ENCODE peak calls at places on chromosomes 13 and 19, in four cellular contexts. M is HepG2, J is K562, F is IMR-90. V is an unnamed sample.

GRCh38 chr13:95099541-95099940 is 201.7 kb downstream of the ABCC4 start:
- DNase-seq in M (peak; percentile 36), J (no peak), F (peak; percentile 28), V (peak; percentile 27)

GRCh38 chr19:35090160-35090794 is 25.3 kb upstream of the FXYD3 start:
- DNase-seq in J (peak; percentile 87), M (peak; percentile 54), F (peak; percentile 53), V (peak; percentile 82)

GRCh38 chr19:3210347-3211017 is 14.0 kb upstream of the CELF5 start:
- DNase-seq in J (peak; percentile 69), M (peak; percentile 29), F (no peak), V (peak; percentile 35)

GRCh38 chr13:79317856-79318255 is 88.2 kb downstream of the RBM26 start:
- DNase-seq in F (no peak), J (no peak), M (no peak), V (no peak)

GRCh38 chr13:20340759-20341161 is 108.6 kb upstream of the GJB6 start:
- DNase-seq in M (no peak), J (no peak), F (no peak), V (no peak)

GRCh38 chr13:111968611-111969010 is 98.3 kb upstream of the SOX1 start:
- DNase-seq in M (no peak), F (no peak), J (no peak), V (no peak)

GRCh38 chr19:16370671-16371391 is 46.2 kb downstream of the KLF2 start:
- DNase-seq in F (no peak), M (no peak), J (no peak), V (no peak)

GRCh38 chr13:111279253-111279652 is 41.2 kb upstream of the TEX29 start:
- DNase-seq in F (no peak), M (no peak), J (no peak), V (no peak)

GRCh38 chr19:38838986-38839761 is 7.6 kb upstream of the ECH1 start:
- DNase-seq in F (no peak), J (peak; percentile 2), M (no peak), V (no peak)

GRCh38 chr13:88586263-88586662 is 915.1 kb downstream of the SLITRK5 start:
- DNase-seq in F (no peak), J (no peak), M (no peak), V (no peak)

GRCh38 chr13:94656766-94657165 is 55.1 kb downstream of the GPR180 start:
- DNase-seq in J (peak; percentile 36), F (peak; percentile 99), M (no peak), V (peak; percentile 10)

GRCh38 chr13:77031869-77032268 is 4.9 kb upstream of the FBXL3 start:
- DNase-seq in J (no peak), M (no peak), F (no peak), V (no peak)

GRCh38 chr19:45591004-45591637 is 6.5 kb upstream of the OPA3 start:
- DNase-seq in J (peak; percentile 84), M (peak; percentile 64), F (peak; percentile 35), V (peak; percentile 85)

GRCh38 chr13:113649212-113649611 is 8.8 kb downstream of the ATP4B start:
- DNase-seq in F (no peak), M (no peak), J (no peak), V (no peak)

GRCh38 chr13:82905071-82905470 is 977.2 kb downstream of the SLITRK1 start:
- DNase-seq in M (no peak), J (no peak), F (no peak), V (no peak)

GRCh38 chr13:51675385-51675784 is 91.1 kb downstream of the WDFY2 start:
- DNase-seq in M (no peak), F (no peak), J (no peak), V (no peak)

GRCh38 chr19:10640361-10640760 is 13.8 kb upstream of the ILF3 start:
- DNase-seq in J (no peak), M (peak; percentile 78), F (no peak), V (no peak)

GRCh38 chr13:35693142-35693784 is 216.8 kb upstream of the MAB21L1 start:
- DNase-seq in M (no peak), J (no peak), F (peak; percentile 48), V (no peak)

GRCh38 chr19:13623686-13624405 is 117.6 kb upstream of the CACNA1A start:
- DNase-seq in M (no peak), F (no peak), J (no peak), V (no peak)

GRCh38 chr19:50778906-50779430 is 8.7 kb downstream of the GPR32 start:
- DNase-seq in F (no peak), M (no peak), J (no peak), V (no peak)

GRCh38 chr19:42274065-42274682 is 5.1 kb downstream of the CIC start:
- DNase-seq in J (no peak), M (no peak), F (no peak), V (no peak)

GRCh38 chr19:50333235-50333736 is 4.1 kb upstream of the KCNC3 start:
- DNase-seq in M (peak; percentile 72), J (peak; percentile 89), F (peak; percentile 67), V (peak; percentile 97)

GRCh38 chr13:110877737-110878136 is 37.1 kb downstream of the ANKRD10 start:
- DNase-seq in F (peak; percentile 14), M (no peak), J (no peak), V (no peak)

GRCh38 chr19:35144600-35145436 is 1.8 kb downstream of the FXYD7 start:
- DNase-seq in M (no peak), F (no peak), J (peak; percentile 88), V (peak; percentile 92)

GRCh38 chr19:39402417-39403297 is 4.0 kb upstream of the ZFP36 start:
- DNase-seq in F (peak; percentile 93), J (peak; percentile 82), M (no peak), V (peak; percentile 91)

GRCh38 chr19:2716275-2716650 is 4.9 kb downstream of the DIRAS1 start:
- DNase-seq in M (no peak), J (no peak), F (no peak), V (no peak)

GRCh38 chr19:46614114-46614701 is 10.7 kb downstream of the PTGIR start:
- DNase-seq in M (peak; percentile 61), F (peak; percentile 75), J (peak; percentile 86), V (peak; percentile 86)

GRCh38 chr13:97781891-97782305 is 171.6 kb upstream of the IPO5 start:
- DNase-seq in F (no peak), M (no peak), J (no peak), V (no peak)

GRCh38 chr13:81275666-81276258 is 934.8 kb upstream of the SPRY2 start:
- DNase-seq in J (no peak), F (no peak), M (no peak), V (no peak)

GRCh38 chr13:64753606-64754005 is 2476.5 kb downstream of the PCDH9 start:
- DNase-seq in J (no peak), F (peak; percentile 51), M (no peak), V (no peak)

GRCh38 chr13:29369060-29369743 is 226.3 kb downstream of the SLC7A1 start:
- DNase-seq in F (peak; percentile 34), M (peak; percentile 44), J (no peak), V (peak; percentile 35)
- TF ChIP-seq CTCF in F (peak; percentile 57), M (peak; percentile 59), J (peak; percentile 20), V (peak; percentile 50)

GRCh38 chr19:29622191-29623070 is 16.3 kb downstream of the POP4 start:
- DNase-seq in J (no peak), M (no peak), F (no peak), V (no peak)

GRCh38 chr19:29624489-29625210 is 18.6 kb downstream of the POP4 start:
- DNase-seq in F (peak; percentile 4), M (no peak), J (no peak), V (no peak)

GRCh38 chr19:29626386-29626785 is 20.3 kb downstream of the POP4 start:
- DNase-seq in M (no peak), F (no peak), J (no peak), V (no peak)

GRCh38 chr19:29625316-29625715 is 19.2 kb downstream of the POP4 start:
- DNase-seq in J (no peak), M (no peak), F (no peak), V (no peak)

DNA sequence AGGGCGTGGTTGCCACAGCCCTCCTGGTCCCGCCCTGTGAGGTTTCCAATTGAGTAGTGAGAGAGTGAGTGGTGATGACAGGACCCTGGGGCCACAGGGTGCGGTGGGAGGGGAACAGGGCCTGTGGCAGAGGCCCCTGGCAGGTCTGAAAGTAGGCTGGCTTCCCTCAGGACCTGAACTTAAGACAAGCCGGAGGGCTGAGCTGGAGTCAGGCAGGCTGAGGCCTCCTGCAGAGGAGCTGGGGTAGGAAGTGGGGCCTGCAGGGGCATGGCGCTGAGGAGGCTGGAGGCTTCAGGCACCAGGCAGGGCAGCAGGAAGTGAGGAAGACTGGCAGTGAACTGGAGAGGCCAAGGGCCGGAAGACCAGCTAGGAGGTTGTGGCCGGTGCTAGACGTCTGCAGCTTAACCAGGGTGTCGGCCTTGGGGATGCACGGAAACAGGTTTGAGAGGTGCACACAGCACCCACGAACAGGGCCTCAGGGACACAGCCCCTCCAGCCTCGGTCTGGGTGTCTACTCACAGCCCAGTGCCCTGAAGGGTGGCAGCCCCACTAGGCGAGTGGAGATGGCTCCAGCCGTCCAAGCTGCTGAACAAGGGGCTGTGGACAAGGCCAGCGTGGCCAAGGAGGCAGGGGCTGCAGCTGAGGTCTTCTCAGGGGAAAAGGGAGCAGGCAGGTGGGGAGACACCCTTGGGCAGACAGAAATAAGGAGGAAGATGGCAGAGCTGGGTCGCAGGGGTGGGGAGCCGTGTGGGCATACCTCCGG is 17.8 kb downstream of the POP4 start:
- DNase-seq in J (peak; percentile 38), M (no peak), F (no peak), V (no peak)
- TF ChIP-seq BHLHE40 in J (no peak), M (no peak), F (no peak), V (no peak)

DNA sequence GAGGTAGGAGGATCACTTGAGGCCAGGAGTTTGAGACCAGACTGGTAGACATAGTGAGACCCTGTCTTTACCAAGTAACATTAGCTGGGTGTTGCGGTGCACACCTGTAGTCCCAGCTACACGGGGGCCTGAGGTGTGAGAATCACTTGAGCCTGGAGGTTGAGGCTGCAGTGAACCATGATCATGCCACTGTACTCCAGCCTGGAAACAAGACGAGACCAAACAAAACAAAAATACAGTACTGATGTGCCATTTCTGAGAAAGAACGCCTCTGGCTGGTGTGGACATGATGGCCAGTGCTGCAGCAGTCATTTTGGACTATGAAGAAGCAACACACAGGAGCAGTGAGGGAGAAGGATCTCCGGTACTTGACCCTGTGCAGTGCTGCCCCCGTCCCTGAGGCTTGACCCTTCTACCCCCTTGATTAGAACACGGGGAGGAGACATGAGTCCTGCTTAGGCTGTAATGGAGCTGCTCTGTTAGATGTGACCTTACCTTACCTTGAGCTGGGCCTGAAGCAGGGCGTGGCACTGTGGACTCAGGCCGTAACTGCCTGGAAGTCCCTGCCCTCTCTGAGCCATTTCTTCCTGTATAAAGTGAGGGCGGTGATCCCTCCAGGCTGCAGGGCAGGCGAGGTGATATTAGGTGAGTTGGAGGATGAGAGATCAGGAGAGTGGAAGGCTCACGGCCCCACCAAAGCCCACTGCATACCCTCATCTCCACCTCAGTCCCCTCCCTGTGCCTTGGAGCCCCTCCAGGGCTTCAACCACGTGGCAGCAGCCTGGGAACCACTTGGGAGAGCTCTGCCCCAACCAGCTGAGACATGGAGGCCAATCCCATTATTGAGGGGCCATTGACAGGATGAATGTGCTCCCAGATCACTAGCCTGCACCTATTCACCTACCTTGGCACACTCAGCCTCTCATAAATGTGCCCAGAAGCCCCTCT is 5.9 kb downstream of the RPL18A start:
- DNase-seq in F (no peak), J (peak; percentile 72), M (no peak), V (peak; percentile 67)
- TF ChIP-seq MAFK in F (no peak), J (no peak), M (no peak), V (no peak)

GRCh38 chr19:6126335-6126974 is 9.0 kb upstream of the ACSBG2 start:
- DNase-seq in M (peak; percentile 67), J (peak; percentile 66), F (peak; percentile 71), V (peak; percentile 62)
- TF ChIP-seq CTCF in M (peak; percentile 81), J (peak; percentile 78), F (peak; percentile 55), V (peak; percentile 55)

V was measured in A549.